ENCODE peak calls at places on chromosomes 4 and X, in seven cellular contexts. U is AG09309, R is WERI-Rb-1, L is astrocyte of the spinal cord, H is AG09319, N is epithelial cell of esophagus, A is mucosa of descending colon. Q is an unnamed sample.

GRCh38 chr4:70634482-70634881 is 5.9 kb downstream of the ENAM start:
- DNase-seq in U (no peak), R (no peak), L (no peak), H (no peak), N (peak), A (no peak), Q (no peak)

GRCh38 chr4:142226014-142226413 is 589.6 kb downstream of the IL15 start:
- DNase-seq in U (no peak), R (no peak), L (no peak), H (no peak), N (no peak), A (no peak), Q (no peak)

GRCh38 chrX:54721424-54721823 is 76.6 kb downstream of the ITIH6 start:
- DNase-seq in U (no peak), R (no peak), L (no peak), H (no peak), N (peak), A (no peak), Q (no peak)

GRCh38 chr4:99483636-99484035 is 27.2 kb upstream of the C4orf17 start:
- DNase-seq in U (no peak), R (no peak), L (no peak), H (no peak), N (peak), A (no peak), Q (no peak)

GRCh38 chr4:148315049-148315448 is 127.2 kb downstream of the NR3C2 start:
- DNase-seq in U (no peak), R (no peak), L (peak), H (no peak), N (no peak), A (no peak), Q (no peak)

GRCh38 chrX:74493806-74494205 is 72.5 kb downstream of the SLC16A2 start:
- DNase-seq in U (no peak), R (no peak), L (no peak), H (no peak), N (no peak), A (no peak), Q (no peak)

GRCh38 chr4:61200195-61200990 is at the start of gene ADGRL3:
- DNase-seq in U (no peak), R (peak), L (peak), H (no peak), N (peak), A (peak), Q (peak)

GRCh38 chr4:128916832-128917231 is 107.3 kb downstream of the JADE1 start:
- DNase-seq in U (no peak), R (no peak), L (no peak), H (no peak), N (no peak), A (peak), Q (no peak)

GRCh38 chrX:13808293-13808692 is 8.6 kb downstream of the GPM6B start:
- DNase-seq in U (no peak), R (no peak), L (no peak), H (no peak), N (no peak), A (no peak), Q (no peak)

GRCh38 chr4:99945718-99946345 is 586 bp downstream of the DNAJB14 start:
- DNase-seq in U (no peak), R (no peak), L (peak), H (no peak), N (peak), A (peak), Q (peak)

GRCh38 chr4:138348055-138348454 is 105.9 kb upstream of the SLC7A11 start:
- DNase-seq in U (no peak), R (no peak), L (no peak), H (no peak), N (peak), A (no peak), Q (no peak)

GRCh38 chrX:119880552-119881437 is 9.2 kb downstream of the NDUFA1 start:
- DNase-seq in U (peak), R (peak), L (peak), H (no peak), N (peak), A (peak), Q (peak)

GRCh38 chr4:144787365-144788263 is 141.7 kb downstream of the HHIP start:
- DNase-seq in U (peak), R (no peak), L (peak), H (peak), N (peak), A (no peak), Q (no peak)

GRCh38 chr4:130636486-130636885 is 1540.5 kb downstream of the C4orf33 start:
- DNase-seq in U (no peak), R (no peak), L (no peak), H (no peak), N (no peak), A (no peak), Q (peak)

GRCh38 chr4:165799384-165799815 is 73.6 kb upstream of the TLL1 start:
- DNase-seq in U (no peak), R (no peak), L (no peak), H (no peak), N (no peak), A (no peak), Q (no peak)

GRCh38 chrX:132463411-132463810 is 25.4 kb downstream of the MBNL3 start:
- DNase-seq in U (no peak), R (peak), L (no peak), H (no peak), N (no peak), A (peak), Q (peak)

GRCh38 chrX:39174761-39175417 is 373.6 kb downstream of the MID1IP1 start:
- DNase-seq in U (no peak), R (no peak), L (no peak), H (no peak), N (no peak), A (peak), Q (no peak)

GRCh38 chr4:184163813-184164212 is 53.9 kb downstream of the ENPP6 start:
- DNase-seq in U (no peak), R (peak), L (peak), H (no peak), N (peak), A (peak), Q (peak)

GRCh38 chr4:4971796-4972195 is 47.5 kb downstream of the CYTL1 start:
- DNase-seq in U (no peak), R (no peak), L (no peak), H (no peak), N (no peak), A (no peak), Q (no peak)

GRCh38 chr4:127416092-127416491 is 216.7 kb upstream of the INTU start:
- DNase-seq in U (no peak), R (no peak), L (no peak), H (no peak), N (no peak), A (no peak), Q (no peak)

GRCh38 chrX:136273986-136274385 is 22.8 kb upstream of the MAP7D3 start:
- DNase-seq in U (no peak), R (no peak), L (no peak), H (no peak), N (no peak), A (no peak), Q (no peak)

GRCh38 chr4:4333265-4333706 is 43.2 kb downstream of the ZBTB49 start:
- DNase-seq in U (peak), R (no peak), L (peak), H (peak), N (no peak), A (peak), Q (no peak)

GRCh38 chr4:45036677-45037076 is 310.3 kb upstream of the GNPDA2 start:
- DNase-seq in U (no peak), R (peak), L (no peak), H (no peak), N (peak), A (no peak), Q (no peak)

GRCh38 chr4:143586080-143586479 is 72.6 kb downstream of the SMARCA5 start:
- DNase-seq in U (no peak), R (no peak), L (peak), H (peak), N (no peak), A (no peak), Q (no peak)

GRCh38 chr4:55617587-55618197 is 18.4 kb downstream of the NMU start:
- DNase-seq in U (no peak), R (no peak), L (no peak), H (no peak), N (no peak), A (no peak), Q (no peak)

DNA sequence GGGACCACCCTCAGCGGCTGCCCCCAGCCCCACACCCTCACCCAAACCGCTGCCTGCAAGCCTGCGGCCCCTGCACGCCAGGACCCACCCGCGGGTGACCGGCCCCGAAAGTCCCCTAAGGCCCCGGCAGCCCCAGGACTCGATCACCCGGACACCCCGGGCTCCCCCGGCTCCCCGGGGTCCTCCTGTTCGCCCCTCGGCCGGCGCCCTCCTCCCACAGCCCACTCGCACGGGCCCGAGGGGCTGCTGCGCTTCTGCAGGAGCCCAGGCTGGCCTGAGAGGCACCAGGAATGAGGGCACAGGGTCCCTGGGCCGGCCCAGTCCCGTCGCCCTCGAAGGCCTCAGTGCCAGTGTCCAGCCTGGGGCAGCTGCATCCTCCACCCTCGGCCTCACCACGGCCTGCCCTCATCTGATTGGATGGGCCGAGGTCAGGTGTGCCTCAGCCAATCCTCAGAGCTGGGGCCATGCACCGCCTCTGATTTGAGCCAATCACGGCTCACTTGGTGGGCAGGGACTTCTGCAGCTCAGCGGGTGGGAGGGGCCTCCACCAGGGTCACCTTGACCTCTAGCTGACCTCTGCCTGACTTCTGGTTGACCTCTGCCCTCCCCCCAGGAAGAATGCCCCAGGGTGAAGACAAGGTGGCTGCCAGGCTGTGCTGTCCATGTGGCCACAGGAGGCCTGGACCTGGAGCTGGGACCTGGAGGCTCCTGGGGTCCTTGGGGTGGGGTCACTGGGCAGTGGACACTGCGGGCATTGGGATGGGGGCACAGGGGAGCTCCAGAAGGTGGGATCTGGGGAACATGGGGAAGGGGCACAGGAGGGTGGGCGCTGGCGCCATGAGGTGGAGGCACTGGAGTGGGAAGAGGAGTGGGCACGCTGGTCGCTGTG is 97.6 kb upstream of the NKX1-1 start:
- DNase-seq in U (no peak), R (peak), L (no peak), H (no peak), N (no peak), A (no peak), Q (peak)
- TF ChIP-seq CTCF in U (no peak), R (no peak), L (no peak), H (no peak), N (no peak), A (no peak), Q (no peak)

GRCh38 chrX:12701625-12702024 is 89.6 kb upstream of the PRPS2 start:
- DNase-seq in U (peak), R (peak), L (peak), H (peak), N (peak), A (peak), Q (peak)
- TF ChIP-seq CTCF in U (peak), R (peak), L (peak), H (peak), N (peak), A (no peak), Q (peak)

GRCh38 chrX:26651755-26652154 is 435.8 kb downstream of the MAGEB5 start:
- DNase-seq in U (no peak), R (no peak), L (no peak), H (no peak), N (peak), A (no peak), Q (peak)
- TF ChIP-seq CTCF in U (no peak), R (peak), L (no peak), H (no peak), N (no peak), A (no peak), Q (peak)

DNA sequence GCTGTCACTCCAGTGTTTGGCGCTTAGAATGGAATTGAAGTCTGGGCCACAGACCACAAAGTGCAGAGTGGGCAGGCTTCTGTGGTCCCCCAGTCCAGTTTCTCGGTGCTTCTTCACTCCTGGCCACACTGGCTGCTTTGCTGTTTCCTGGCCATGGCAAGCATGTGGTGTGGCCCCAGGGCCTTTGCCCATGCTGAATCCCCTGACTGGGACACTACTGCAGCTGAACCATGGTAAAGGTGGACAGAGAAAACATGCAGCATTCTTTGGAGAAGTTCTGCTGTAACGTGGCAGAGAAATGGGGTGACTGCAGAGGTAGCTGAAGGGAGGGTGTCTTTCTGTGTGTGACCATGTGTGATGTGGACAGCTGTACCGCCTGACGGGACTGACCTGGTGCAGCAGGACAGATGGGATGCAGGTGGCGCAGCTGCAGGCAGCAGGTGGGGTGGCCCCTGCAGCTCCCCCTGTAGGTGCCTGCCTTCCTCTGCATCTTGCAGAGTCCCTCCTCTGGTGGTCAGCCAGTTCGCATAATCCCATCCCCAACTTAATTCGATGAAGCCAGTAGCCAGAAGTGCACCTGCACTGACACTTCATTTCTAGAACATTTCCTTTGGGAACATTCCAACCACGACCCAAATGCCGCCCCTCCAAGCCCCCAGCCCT is 13.2 kb upstream of the S100P start:
- DNase-seq in U (no peak), R (peak), L (no peak), H (no peak), N (no peak), A (no peak), Q (no peak)
- TF ChIP-seq CTCF in U (no peak), R (peak), L (no peak), H (no peak), N (no peak), A (no peak), Q (peak)

DNA sequence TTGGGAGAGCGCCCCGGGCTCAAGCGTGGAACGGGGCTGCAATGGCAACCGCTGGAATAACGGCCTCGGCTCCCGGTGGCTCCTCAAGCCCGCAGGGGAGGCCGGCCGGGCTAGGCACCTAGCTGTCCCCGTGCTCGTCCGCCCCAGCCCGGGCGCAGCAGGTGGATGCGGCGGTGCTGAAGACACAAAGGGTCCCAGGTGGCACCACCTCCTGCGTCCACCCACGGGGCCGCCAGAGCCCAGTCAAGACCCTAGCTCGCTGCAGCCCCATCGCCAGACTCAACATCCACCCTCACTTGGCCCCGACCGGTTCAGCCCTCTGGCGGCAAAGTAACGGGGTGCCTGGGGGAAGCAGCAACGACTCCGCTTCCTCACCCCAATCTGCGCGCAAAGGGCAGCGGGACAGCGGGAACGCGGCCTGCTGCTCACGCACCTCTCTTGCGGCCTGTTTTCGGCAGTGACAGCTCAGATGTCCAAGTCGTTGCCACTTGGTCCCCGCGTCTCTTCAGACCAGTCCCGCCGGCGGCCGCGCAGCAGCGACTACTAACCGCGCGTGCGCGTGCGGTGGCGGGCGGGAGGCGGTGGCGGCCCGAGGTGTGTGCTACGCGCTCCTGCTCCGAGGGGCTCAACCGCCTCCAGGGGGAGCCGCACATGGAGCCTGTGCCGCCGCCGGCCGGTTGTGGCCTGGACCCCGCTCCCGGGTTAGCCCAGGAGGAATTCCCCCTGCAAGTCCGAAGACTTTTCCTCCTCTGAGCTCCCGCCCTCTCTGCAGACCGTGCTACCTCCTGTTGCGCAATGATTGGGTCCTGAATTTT is at the start of gene CLGN:
- DNase-seq in U (no peak), R (peak), L (peak), H (no peak), N (peak), A (peak), Q (peak)
- TF ChIP-seq CTCF in U (peak), R (peak), L (peak), H (peak), N (no peak), A (peak), Q (peak)

GRCh38 chr4:17576932-17577659 is at the start of gene LAP3:
- DNase-seq in U (peak), R (peak), L (peak), H (peak), N (peak), A (peak), Q (peak)
- TF ChIP-seq CTCF in U (no peak), R (no peak), L (no peak), H (no peak), N (no peak), A (peak), Q (no peak)

GRCh38 chr4:15878011-15878410 is 60.5 kb downstream of the FGFBP1 start:
- DNase-seq in U (no peak), R (no peak), L (no peak), H (no peak), N (no peak), A (no peak), Q (no peak)
- TF ChIP-seq CTCF in U (no peak), R (no peak), L (no peak), H (no peak), N (no peak), A (no peak), Q (no peak)

GRCh38 chr4:119493419-119493818 is 135.2 kb downstream of the PDE5A start:
- DNase-seq in U (no peak), R (no peak), L (no peak), H (no peak), N (peak), A (no peak), Q (no peak)
- TF ChIP-seq CTCF in U (no peak), R (no peak), L (no peak), H (no peak), N (no peak), A (no peak), Q (no peak)

DNA sequence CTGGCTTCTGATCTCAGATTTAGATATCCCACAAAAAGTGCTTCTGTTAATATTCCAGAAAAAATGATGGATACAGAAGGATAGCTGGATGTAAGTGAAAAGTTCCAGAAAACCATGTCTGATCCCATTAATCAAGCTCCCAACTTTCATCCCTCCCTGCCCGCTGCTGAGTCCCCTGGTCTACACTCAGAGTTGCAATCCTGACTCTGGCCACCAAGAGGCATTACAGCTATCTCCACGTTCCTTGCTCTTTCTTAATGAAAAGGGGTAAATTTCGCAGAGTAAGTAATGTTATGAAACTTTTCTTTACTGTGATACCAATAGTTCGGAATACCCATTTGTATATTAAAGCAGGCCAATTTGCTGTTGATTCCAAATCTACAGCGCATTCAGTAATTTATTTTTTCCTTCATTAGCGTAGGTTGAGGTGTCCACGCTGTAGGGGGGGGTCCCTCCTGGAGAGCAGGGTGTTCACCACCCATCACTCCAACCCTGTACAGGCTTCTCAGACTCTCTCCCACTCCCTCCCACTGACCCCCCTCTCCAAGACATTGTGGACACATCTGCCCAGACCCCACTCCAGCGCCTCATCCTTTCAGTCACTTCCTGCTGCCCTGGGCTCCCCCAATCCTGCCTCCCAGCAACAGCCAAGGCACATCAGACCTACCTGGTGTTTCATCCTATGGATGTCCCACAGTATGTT is 55.1 kb downstream of the RAB40A start:
- DNase-seq in U (no peak), R (peak), L (peak), H (no peak), N (peak), A (peak), Q (peak)
- TF ChIP-seq CTCF in U (peak), R (peak), L (peak), H (peak), N (peak), A (no peak), Q (peak)

Q was measured in BE2C.